ENCODE peak calls at places on chromosomes 3 and 15, in five cellular contexts. One of them, this sample, is unnamed.

GRCh38 chr3:108488631-108489030 is 21.8 kb downstream of the MYH15 start:
- DNase-seq in endothelial cell of umbilical vein: peak; percentile 89
- DNase-seq in body of pancreas: no peak
- DNase-seq in esophagus squamous epithelium: no peak
- DNase-seq in K562: no peak
- DNase-seq in this sample: no peak

GRCh38 chr15:72353266-72353665 is 22.5 kb downstream of the HEXA start:
- DNase-seq in endothelial cell of umbilical vein: no peak
- DNase-seq in body of pancreas: no peak
- DNase-seq in esophagus squamous epithelium: no peak
- DNase-seq in K562: no peak
- DNase-seq in this sample: no peak

GRCh38 chr15:31358957-31359721 is 32.5 kb downstream of the KLF13 start:
- DNase-seq in esophagus squamous epithelium: no peak
- DNase-seq in body of pancreas: no peak
- DNase-seq in endothelial cell of umbilical vein: no peak
- DNase-seq in K562: no peak
- DNase-seq in this sample: no peak

GRCh38 chr3:160771811-160772459 is 15.9 kb downstream of the PPM1L start:
- DNase-seq in K562: no peak
- DNase-seq in esophagus squamous epithelium: no peak
- DNase-seq in body of pancreas: no peak
- DNase-seq in endothelial cell of umbilical vein: no peak
- DNase-seq in this sample: no peak

GRCh38 chr3:62632510-62633294 is 242.5 kb downstream of the CADPS start:
- DNase-seq in K562: no peak
- DNase-seq in endothelial cell of umbilical vein: no peak
- DNase-seq in esophagus squamous epithelium: no peak
- DNase-seq in body of pancreas: no peak
- DNase-seq in this sample: no peak

GRCh38 chr3:128698211-128699011 is 27.6 kb upstream of the RAB7A start:
- DNase-seq in K562: no peak
- DNase-seq in endothelial cell of umbilical vein: peak; percentile 23
- DNase-seq in esophagus squamous epithelium: no peak
- DNase-seq in body of pancreas: peak; percentile 59
- DNase-seq in this sample: no peak

GRCh38 chr3:111246967-111247760 is 175.5 kb downstream of the NECTIN3 start:
- DNase-seq in endothelial cell of umbilical vein: no peak
- DNase-seq in esophagus squamous epithelium: no peak
- DNase-seq in body of pancreas: no peak
- DNase-seq in K562: no peak
- DNase-seq in this sample: no peak

GRCh38 chr3:143442761-143443477 is 323.3 kb downstream of the CHST2 start:
- DNase-seq in K562: no peak
- DNase-seq in body of pancreas: no peak
- DNase-seq in endothelial cell of umbilical vein: peak; percentile 33
- DNase-seq in esophagus squamous epithelium: no peak
- DNase-seq in this sample: no peak

GRCh38 chr3:94294806-94295205 is 231.9 kb downstream of the NSUN3 start:
- DNase-seq in body of pancreas: no peak
- DNase-seq in K562: no peak
- DNase-seq in esophagus squamous epithelium: no peak
- DNase-seq in endothelial cell of umbilical vein: no peak
- DNase-seq in this sample: no peak
- H3K27me3 ChIP-seq in body of pancreas: no peaks in the 10 kb centered on the region
- H3K27me3 ChIP-seq in K562: no peaks in the 10 kb centered on the region
- H3K27me3 ChIP-seq in esophagus squamous epithelium: no peaks in the 10 kb centered on the region
- H3K27me3 ChIP-seq in endothelial cell of umbilical vein: no peaks in the 10 kb centered on the region
- H3K27me3 ChIP-seq in this sample: no peaks in the 10 kb centered on the region

GRCh38 chr15:50182233-50183013 is 427 bp downstream of the SLC27A2 start:
- DNase-seq in esophagus squamous epithelium: no peak
- DNase-seq in K562: peak; percentile 40
- DNase-seq in body of pancreas: peak; percentile 25
- DNase-seq in endothelial cell of umbilical vein: peak; percentile 23
- DNase-seq in this sample: no peak
- TF ChIP-seq POLR2A in esophagus squamous epithelium: no peak
- TF ChIP-seq POLR2A in K562: no peak
- TF ChIP-seq POLR2A in body of pancreas: no peak
- TF ChIP-seq POLR2A in endothelial cell of umbilical vein: no peak
- TF ChIP-seq POLR2A in this sample: no peak

GRCh38 chr3:124035463-124036121 is 43.7 kb upstream of the ROPN1 start:
- DNase-seq in endothelial cell of umbilical vein: no peak
- DNase-seq in K562: no peak
- DNase-seq in esophagus squamous epithelium: no peak
- DNase-seq in body of pancreas: peak; percentile 21
- DNase-seq in this sample: no peak
- H3K27me3 ChIP-seq in endothelial cell of umbilical vein: peaks cover 30% of the 10 kb centered on the region
- H3K27me3 ChIP-seq in K562: no peaks in the 10 kb centered on the region
- H3K27me3 ChIP-seq in esophagus squamous epithelium: peaks cover 11% of the 10 kb centered on the region
- H3K27me3 ChIP-seq in body of pancreas: no peaks in the 10 kb centered on the region
- H3K27me3 ChIP-seq in this sample: no peaks in the 10 kb centered on the region

GRCh38 chr15:63294354-63294753 is 16.9 kb downstream of the APH1B start:
- DNase-seq in endothelial cell of umbilical vein: no peak
- DNase-seq in body of pancreas: no peak
- DNase-seq in esophagus squamous epithelium: no peak
- DNase-seq in K562: no peak
- DNase-seq in this sample: no peak
- TF ChIP-seq POLR2A in endothelial cell of umbilical vein: no peak
- TF ChIP-seq POLR2A in body of pancreas: no peak
- TF ChIP-seq POLR2A in esophagus squamous epithelium: no peak
- TF ChIP-seq POLR2A in K562: no peak
- TF ChIP-seq POLR2A in this sample: no peak

GRCh38 chr3:13279532-13279910 is 140.6 kb downstream of the NUP210 start:
- DNase-seq in esophagus squamous epithelium: no peak
- DNase-seq in K562: no peak
- DNase-seq in body of pancreas: no peak
- DNase-seq in endothelial cell of umbilical vein: no peak
- DNase-seq in this sample: no peak
- H3K27me3 ChIP-seq in esophagus squamous epithelium: peaks cover 16% of the 10 kb centered on the region
- H3K27me3 ChIP-seq in K562: peaks cover 41% of the 10 kb centered on the region
- H3K27me3 ChIP-seq in body of pancreas: no peaks in the 10 kb centered on the region
- H3K27me3 ChIP-seq in endothelial cell of umbilical vein: peaks cover 19% of the 10 kb centered on the region
- H3K27me3 ChIP-seq in this sample: peaks cover 20% of the 10 kb centered on the region

GRCh38 chr15:74315626-74316025 is 51.8 kb downstream of the CYP11A1 start:
- DNase-seq in K562: peak; percentile 56
- DNase-seq in esophagus squamous epithelium: no peak
- DNase-seq in body of pancreas: no peak
- DNase-seq in endothelial cell of umbilical vein: no peak
- DNase-seq in this sample: no peak
- TF ChIP-seq POLR2A in K562: no peak
- TF ChIP-seq POLR2A in esophagus squamous epithelium: no peak
- TF ChIP-seq POLR2A in body of pancreas: no peak
- TF ChIP-seq POLR2A in endothelial cell of umbilical vein: no peak
- TF ChIP-seq POLR2A in this sample: no peak

GRCh38 chr3:138933981-138934691 is 12.8 kb downstream of the FOXL2 start:
- DNase-seq in esophagus squamous epithelium: no peak
- DNase-seq in endothelial cell of umbilical vein: peak; percentile 73
- DNase-seq in K562: no peak
- DNase-seq in body of pancreas: no peak
- DNase-seq in this sample: no peak

GRCh38 chr3:138935505-138935863 is 11.5 kb downstream of the FOXL2 start:
- DNase-seq in endothelial cell of umbilical vein: no peak
- DNase-seq in esophagus squamous epithelium: no peak
- DNase-seq in K562: no peak
- DNase-seq in body of pancreas: no peak
- DNase-seq in this sample: no peak

GRCh38 chr3:138936763-138937689 is 9.9 kb downstream of the FOXL2 start:
- DNase-seq in esophagus squamous epithelium: no peak
- DNase-seq in endothelial cell of umbilical vein: no peak
- DNase-seq in K562: no peak
- DNase-seq in body of pancreas: peak; percentile 24
- DNase-seq in this sample: no peak

GRCh38 chr3:138937690-138938055 is 9.3 kb downstream of the FOXL2 start:
- DNase-seq in esophagus squamous epithelium: no peak
- DNase-seq in K562: no peak
- DNase-seq in body of pancreas: peak; percentile 23
- DNase-seq in endothelial cell of umbilical vein: no peak
- DNase-seq in this sample: no peak

DNA sequence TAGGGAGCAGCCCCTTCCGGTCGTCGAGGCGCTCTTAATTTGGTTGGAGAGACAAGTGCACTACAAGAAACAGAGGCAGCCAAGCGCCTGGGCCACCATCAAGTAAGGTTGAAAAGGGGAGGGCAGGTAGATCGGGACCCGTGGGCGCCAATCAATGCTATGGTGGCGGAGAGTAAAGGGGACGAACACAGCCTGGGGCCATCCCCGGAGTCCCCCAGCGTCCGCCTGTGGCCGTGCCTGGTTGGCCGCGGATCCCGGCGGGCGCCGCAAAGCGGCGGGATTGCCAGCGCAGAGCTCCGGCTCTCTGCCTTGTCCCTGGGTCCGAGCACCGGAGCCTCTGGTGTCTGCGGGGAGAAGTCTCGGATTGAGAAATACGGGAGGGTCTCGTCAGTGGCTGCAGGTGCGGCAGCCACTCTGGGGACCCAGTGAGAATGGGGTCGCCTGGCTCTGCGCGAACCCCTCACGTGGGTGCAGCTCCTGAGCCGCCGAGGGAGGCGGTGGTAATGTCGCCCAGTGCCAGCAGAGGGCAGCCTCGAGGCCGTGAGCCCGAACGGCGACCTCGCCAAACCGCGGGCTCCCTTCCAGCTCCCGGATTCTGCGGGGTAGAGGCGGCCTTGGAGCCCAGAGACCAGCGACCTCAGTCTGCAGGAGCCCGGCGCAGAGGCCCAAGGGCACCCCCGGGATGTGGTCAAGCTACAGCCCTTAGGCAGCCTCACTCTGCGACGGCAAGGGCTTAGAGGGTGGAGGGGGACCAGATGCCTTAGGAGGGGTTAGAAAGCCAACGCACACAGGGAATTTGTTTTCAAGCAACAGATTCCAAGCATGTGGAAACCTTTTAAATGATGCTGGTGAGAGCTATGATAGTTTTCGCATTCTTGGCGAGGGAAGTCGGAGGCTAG is 10.8 kb downstream of the FOXL2 start:
- DNase-seq in endothelial cell of umbilical vein: peak; percentile 59
- DNase-seq in esophagus squamous epithelium: no peak
- DNase-seq in body of pancreas: peak; percentile 83
- DNase-seq in K562: peak; percentile 86
- DNase-seq in this sample: peak; percentile 72
- H3K27me3 ChIP-seq in endothelial cell of umbilical vein: peaks cover 54% of the 10 kb centered on the region
- H3K27me3 ChIP-seq in esophagus squamous epithelium: peaks cover 27% of the 10 kb centered on the region
- H3K27me3 ChIP-seq in body of pancreas: peaks cover 6% of the 10 kb centered on the region
- H3K27me3 ChIP-seq in K562: no peaks in the 10 kb centered on the region
- H3K27me3 ChIP-seq in this sample: no peaks in the 10 kb centered on the region

GRCh38 chr3:186628756-186629155 is 11.4 kb upstream of the FETUB start:
- DNase-seq in K562: no peak
- DNase-seq in esophagus squamous epithelium: no peak
- DNase-seq in endothelial cell of umbilical vein: no peak
- DNase-seq in body of pancreas: no peak
- DNase-seq in this sample: no peak
- TF ChIP-seq POLR2A in K562: no peak
- TF ChIP-seq POLR2A in esophagus squamous epithelium: no peak
- TF ChIP-seq POLR2A in endothelial cell of umbilical vein: no peak
- TF ChIP-seq POLR2A in body of pancreas: no peak
- TF ChIP-seq POLR2A in this sample: no peak

GRCh38 chr15:67777071-67777470 is 48.2 kb upstream of the SKOR1 start:
- DNase-seq in body of pancreas: no peak
- DNase-seq in endothelial cell of umbilical vein: no peak
- DNase-seq in esophagus squamous epithelium: no peak
- DNase-seq in K562: no peak
- DNase-seq in this sample: no peak

GRCh38 chr15:67774626-67775025 is 50.7 kb upstream of the SKOR1 start:
- DNase-seq in K562: no peak
- DNase-seq in body of pancreas: no peak
- DNase-seq in endothelial cell of umbilical vein: no peak
- DNase-seq in esophagus squamous epithelium: no peak
- DNase-seq in this sample: no peak

GRCh38 chr15:67775998-67776397 is 49.3 kb upstream of the SKOR1 start:
- DNase-seq in esophagus squamous epithelium: no peak
- DNase-seq in endothelial cell of umbilical vein: no peak
- DNase-seq in body of pancreas: no peak
- DNase-seq in K562: no peak
- DNase-seq in this sample: no peak

GRCh38 chr15:67776600-67776999 is 48.7 kb upstream of the SKOR1 start:
- DNase-seq in K562: no peak
- DNase-seq in body of pancreas: no peak
- DNase-seq in endothelial cell of umbilical vein: no peak
- DNase-seq in esophagus squamous epithelium: no peak
- DNase-seq in this sample: no peak

DNA sequence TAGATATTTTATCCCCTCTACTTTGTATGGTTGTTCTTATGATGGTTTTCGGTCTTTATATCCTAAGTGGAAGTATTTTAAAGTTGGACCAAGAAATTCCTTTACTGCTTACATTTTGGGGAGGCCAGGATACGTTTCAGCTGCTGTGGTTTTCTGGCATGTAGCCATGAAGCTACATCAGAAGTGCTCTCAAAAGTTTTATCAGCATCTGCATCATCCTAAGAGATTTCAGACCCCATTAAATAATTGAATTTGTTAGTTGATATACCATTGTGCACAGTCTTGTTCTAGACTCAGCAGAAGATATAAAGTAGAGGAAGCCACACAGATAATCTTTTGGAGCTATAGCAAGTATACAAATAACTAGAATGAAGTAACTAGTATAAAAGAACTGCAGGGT is 50.0 kb upstream of the SKOR1 start:
- DNase-seq in endothelial cell of umbilical vein: no peak
- DNase-seq in esophagus squamous epithelium: no peak
- DNase-seq in K562: no peak
- DNase-seq in body of pancreas: no peak
- DNase-seq in this sample: no peak
- H3K27me3 ChIP-seq in endothelial cell of umbilical vein: no peaks in the 10 kb centered on the region
- H3K27me3 ChIP-seq in esophagus squamous epithelium: no peaks in the 10 kb centered on the region
- H3K27me3 ChIP-seq in K562: no peaks in the 10 kb centered on the region
- H3K27me3 ChIP-seq in body of pancreas: no peaks in the 10 kb centered on the region
- H3K27me3 ChIP-seq in this sample: no peaks in the 10 kb centered on the region

DNA sequence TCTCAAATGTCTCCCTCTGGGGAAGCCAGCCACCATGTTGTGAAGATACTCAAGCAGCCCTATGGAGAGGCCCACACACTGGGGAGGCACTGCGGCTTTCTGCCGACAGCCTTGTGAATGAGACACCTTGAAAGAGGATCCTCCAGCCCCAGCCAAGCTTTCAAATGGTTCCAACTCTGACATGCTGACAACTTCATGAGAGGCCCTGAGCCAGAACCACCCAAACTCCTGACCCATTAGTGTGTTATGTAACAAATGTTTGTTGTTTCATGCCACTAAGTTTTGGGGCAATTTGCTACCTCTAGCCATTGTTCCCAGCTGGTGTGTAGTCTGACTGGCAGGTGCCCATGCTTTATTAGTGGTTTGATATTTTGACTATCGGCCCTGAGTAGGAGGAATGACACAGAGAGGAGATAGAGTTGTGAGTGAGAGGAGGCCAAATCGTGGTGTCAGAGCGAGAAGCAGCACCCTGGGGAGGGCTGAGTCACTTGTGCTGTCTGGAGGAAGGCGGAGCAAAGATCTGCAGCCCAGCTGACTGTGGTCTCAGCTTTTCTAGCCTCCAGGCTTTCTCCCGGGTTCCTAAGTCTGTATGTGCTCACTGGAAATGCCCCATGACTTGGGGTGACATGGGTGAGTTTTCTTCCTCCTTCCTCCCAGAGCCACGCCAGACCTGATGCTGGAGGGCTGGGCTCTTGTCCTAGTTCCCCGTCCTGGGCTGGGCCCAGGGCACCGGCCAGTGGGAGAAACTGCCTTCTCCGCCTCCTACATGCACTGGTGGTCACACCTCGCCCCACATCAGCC is 56.8 kb upstream of the BLM start:
- DNase-seq in K562: peak; percentile 76
- DNase-seq in endothelial cell of umbilical vein: no peak
- DNase-seq in esophagus squamous epithelium: peak; percentile 12
- DNase-seq in body of pancreas: peak; percentile 41
- DNase-seq in this sample: peak; percentile 87
- TF ChIP-seq POLR2A in K562: peak; percentile 66
- TF ChIP-seq POLR2A in endothelial cell of umbilical vein: no peak
- TF ChIP-seq POLR2A in esophagus squamous epithelium: no peak
- TF ChIP-seq POLR2A in body of pancreas: no peak
- TF ChIP-seq POLR2A in this sample: peak; percentile 25